ENCODE peak calls at places on chromosomes 7 and 10, in six cellular contexts. E is heart left ventricle, Y is AG04450, Q is AG09309, N is right atrium auricular region, V is brain microvascular endothelial cell. Z is an unnamed sample.
A peak's percentile ranks its signal among the peaks of the same experiment; 100 is the strongest.

GRCh38 chr10:86846088-86846487 is 89.7 kb downstream of the BMPR1A start:
- DNase-seq in E (no peak), Y (no peak), Q (no peak), N (no peak), V (no peak), Z (no peak)

GRCh38 chr7:73671317-73671651 is 3.7 kb downstream of the VPS37D start:
- DNase-seq in E (no peak), Y (no peak), Q (no peak), N (no peak), V (no peak), Z (no peak)

GRCh38 chr10:10782603-10783002 is 235.1 kb upstream of the CELF2 start:
- DNase-seq in E (no peak), Y (no peak), Q (no peak), N (no peak), V (peak; percentile 74), Z (no peak)

GRCh38 chr7:7799138-7799537 is 80.7 kb upstream of the RPA3 start:
- DNase-seq in E (no peak), Y (no peak), Q (no peak), N (no peak), V (peak; percentile 4), Z (no peak)

GRCh38 chr10:7260912-7261700 is 149.7 kb downstream of the SFMBT2 start:
- DNase-seq in E (no peak), Y (no peak), Q (peak; percentile 2), N (no peak), V (no peak), Z (no peak)

GRCh38 chr7:38929460-38930171 is 20.6 kb upstream of the VPS41 start:
- DNase-seq in E (no peak), Y (no peak), Q (no peak), N (no peak), V (no peak), Z (peak; percentile 96)

GRCh38 chr7:75739796-75740672 is 1.3 kb upstream of the HIP1 start:
- DNase-seq in E (no peak), Y (no peak), Q (no peak), N (no peak), V (peak; percentile 43), Z (no peak)

GRCh38 chr10:13152286-13152685 is 9.1 kb upstream of the MCM10 start:
- DNase-seq in E (no peak), Y (no peak), Q (no peak), N (no peak), V (no peak), Z (no peak)

GRCh38 chr7:47402941-47403340 is 179.0 kb downstream of the TNS3 start:
- DNase-seq in E (no peak), Y (no peak), Q (no peak), N (no peak), V (no peak), Z (no peak)

GRCh38 chr10:13816195-13816926 is 229.6 kb downstream of the PRPF18 start:
- DNase-seq in E (peak; percentile 81), Y (peak; percentile 90), Q (peak; percentile 38), N (no peak), V (peak; percentile 59), Z (no peak)

GRCh38 chr7:138799336-138799965 is 1.5 kb upstream of the ATP6V0A4 start:
- DNase-seq in E (no peak), Y (no peak), Q (no peak), N (no peak), V (no peak), Z (no peak)

GRCh38 chr7:105690286-105690915 is 109.1 kb upstream of the EFCAB10 start:
- DNase-seq in E (no peak), Y (no peak), Q (no peak), N (no peak), V (no peak), Z (no peak)

GRCh38 chr10:14926722-14927416 is 27.0 kb downstream of the DCLRE1C start:
- DNase-seq in E (no peak), Y (no peak), Q (no peak), N (no peak), V (no peak), Z (no peak)

GRCh38 chr10:11104772-11105675 is 87.4 kb downstream of the CELF2 start:
- DNase-seq in E (no peak), Y (no peak), Q (no peak), N (no peak), V (no peak), Z (no peak)

GRCh38 chr7:101608772-101609713 is 20.1 kb downstream of the MYL10 start:
- DNase-seq in E (no peak), Y (no peak), Q (no peak), N (no peak), V (no peak), Z (no peak)

DNA sequence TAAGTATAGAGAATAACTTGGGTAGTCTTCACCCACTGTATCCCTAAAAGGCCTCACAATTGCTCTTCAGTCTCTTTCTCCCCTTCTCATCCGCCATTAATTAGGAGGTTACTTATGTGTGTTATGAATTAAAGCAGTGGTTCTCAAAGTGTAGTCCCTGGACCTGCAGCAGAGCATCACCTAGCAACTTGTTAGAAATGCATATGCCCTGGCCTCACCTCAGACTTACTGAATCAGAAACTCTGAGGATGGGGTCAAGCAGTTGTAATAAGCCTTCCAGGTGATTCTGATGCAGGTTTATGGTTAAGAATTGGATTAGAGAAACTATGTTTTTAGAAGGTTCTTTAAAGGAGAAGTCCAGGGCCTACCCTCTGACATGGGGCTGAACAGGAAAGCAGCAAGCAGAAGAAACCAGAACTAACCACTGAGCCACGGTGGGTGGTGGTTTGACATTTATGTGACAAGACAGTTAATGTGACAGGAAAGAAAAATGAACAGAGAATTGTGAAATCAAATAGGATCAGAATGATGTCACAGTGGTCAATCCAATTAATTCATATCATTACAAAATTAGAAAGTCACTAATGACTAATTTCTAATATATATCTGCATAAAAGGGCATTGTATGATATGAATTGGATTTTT is 37.6 kb downstream of the ENTPD1 start:
- DNase-seq in E (no peak), Y (no peak), Q (no peak), N (peak; percentile 71), V (no peak), Z (no peak)
- H3K4me3 ChIP-seq in E (no peak overlapping the region), Y (no peak overlapping the region), Q (no peak overlapping the region), N (no peak overlapping the region), V (no peak overlapping the region), Z (no peak overlapping the region)

DNA sequence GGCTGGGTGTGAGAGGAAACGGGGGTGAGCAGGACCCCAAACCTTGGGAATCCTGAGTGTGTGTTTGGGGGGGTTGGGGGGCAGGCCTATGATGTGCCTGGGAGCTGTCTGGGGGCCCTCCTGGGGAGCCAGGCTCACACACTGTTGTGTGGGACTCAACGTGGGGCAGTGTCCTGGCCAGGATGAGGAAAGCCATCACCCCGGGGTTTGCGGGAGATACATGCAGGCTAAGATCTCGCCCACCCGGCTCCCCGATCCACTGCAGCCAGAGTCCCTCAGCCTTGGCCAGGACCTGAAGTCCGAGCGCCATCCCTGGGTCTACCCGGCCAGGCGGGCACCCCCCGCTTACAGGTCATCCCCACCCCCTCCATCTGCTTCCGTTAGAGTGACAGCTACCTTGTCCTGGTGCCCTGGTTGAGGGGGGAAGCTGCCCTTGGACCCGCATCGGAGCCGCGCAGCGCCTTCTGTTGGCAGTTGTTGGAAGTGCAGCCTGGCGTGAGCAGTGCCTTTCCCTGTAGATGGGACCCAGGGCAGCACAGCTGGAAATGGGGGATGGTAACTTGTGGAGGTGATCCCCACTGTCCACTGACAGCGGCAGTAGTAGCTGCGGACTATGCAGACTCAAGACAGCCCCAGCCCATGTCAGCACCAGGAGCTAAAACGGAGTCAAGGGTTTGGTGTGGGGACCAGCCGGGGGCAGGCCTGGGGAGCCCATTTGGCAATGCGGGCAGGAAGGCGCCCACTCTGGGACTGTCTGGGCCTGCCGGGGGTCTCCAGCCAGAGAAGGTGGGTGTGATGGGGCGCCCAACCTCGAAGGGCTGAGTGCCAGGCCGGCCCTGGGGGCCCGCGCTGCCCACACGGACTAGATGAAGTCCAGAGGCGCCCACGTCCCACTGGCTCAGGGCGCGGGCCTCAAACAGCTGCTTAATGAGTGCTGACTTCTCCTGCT is 885.6 kb upstream of the ZNF722 start:
- DNase-seq in E (no peak), Y (no peak), Q (no peak), N (no peak), V (no peak), Z (no peak)
- TF ChIP-seq CTCF in E (no peak), Y (no peak), Q (no peak), N (no peak), V (peak; percentile 14), Z (no peak)

GRCh38 chr10:97490592-97490991 is 7.6 kb downstream of the MMS19 start:
- DNase-seq in E (peak; percentile 59), Y (no peak), Q (no peak), N (peak; percentile 52), V (no peak), Z (no peak)
- H3K4me3 ChIP-seq in E (no peak overlapping the region), Y (no peak overlapping the region), Q (no peak overlapping the region), N (no peak overlapping the region), V (no peak overlapping the region), Z (no peak overlapping the region)

GRCh38 chr7:31938650-31939049 is 131.6 kb downstream of the PDE1C start:
- DNase-seq in E (no peak), Y (no peak), Q (no peak), N (no peak), V (peak; percentile 20), Z (no peak)
- TF ChIP-seq CTCF in E (no peak), Y (no peak), Q (no peak), N (peak; percentile 33), V (peak; percentile 62), Z (peak; percentile 43)

DNA sequence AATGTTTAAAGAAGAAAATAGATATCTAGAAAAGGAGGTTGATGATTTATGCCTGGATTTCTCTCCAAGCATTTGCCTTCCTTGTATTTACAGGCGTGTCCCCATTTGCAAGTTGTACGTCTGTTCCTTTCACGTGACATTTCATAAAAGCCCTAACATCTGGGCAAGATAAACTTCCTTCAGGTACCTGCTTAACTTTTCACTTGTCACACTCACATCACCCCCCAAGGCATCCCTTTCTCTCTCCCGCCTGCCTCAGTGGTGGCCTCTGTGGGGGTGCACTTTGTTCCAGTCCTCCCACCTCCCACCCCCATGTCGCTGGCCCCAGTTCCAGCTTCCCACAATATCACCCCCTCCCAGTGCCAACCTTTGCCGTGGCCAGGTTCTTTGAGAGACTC is 6.7 kb downstream of the TWIST1 start:
- DNase-seq in E (no peak), Y (no peak), Q (no peak), N (no peak), V (no peak), Z (no peak)
- H3K4me3 ChIP-seq in E (no peak overlapping the region), Y (no peak overlapping the region), Q (peak overlapping the region; percentile 6), N (no peak overlapping the region), V (no peak overlapping the region), Z (no peak overlapping the region)

DNA sequence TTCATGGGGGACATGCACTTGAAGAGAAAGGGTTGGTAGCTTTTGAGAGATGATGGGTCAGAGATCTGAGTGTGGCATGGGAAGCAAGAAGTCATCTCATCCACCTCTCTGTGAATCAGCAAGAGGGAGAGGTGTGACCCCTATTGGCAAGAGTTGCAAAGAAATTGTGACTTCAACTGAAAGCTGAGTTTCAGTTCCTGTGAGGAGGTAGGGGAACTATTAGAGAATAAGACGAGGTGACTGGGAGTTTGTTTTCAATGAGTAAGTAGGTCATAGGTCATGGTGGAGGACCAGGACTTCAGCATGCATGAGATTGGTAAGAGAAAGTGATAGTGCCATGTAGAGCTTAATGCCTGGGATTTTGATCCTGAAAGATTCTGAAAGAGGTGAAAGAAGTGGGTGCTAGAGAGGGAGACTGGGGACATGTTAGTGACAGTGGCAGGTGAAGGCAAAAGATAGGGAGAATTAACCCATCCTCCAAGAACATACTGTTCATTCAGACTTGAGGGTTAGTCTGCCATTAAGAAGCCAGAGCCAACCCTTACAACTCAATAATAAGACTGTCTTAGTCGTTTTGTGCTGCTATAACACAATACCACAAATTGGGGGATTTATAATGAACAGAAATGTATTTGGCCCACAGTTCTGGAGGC is 75.5 kb upstream of the CAPZA2 start:
- DNase-seq in E (no peak), Y (no peak), Q (no peak), N (no peak), V (peak; percentile 41), Z (no peak)
- TF ChIP-seq CTCF in E (peak; percentile 33), Y (peak; percentile 43), Q (peak; percentile 38), N (peak; percentile 55), V (peak; percentile 72), Z (peak; percentile 57)

GRCh38 chr10:132188331-132188730 is 1.6 kb downstream of the DPYSL4 start:
- DNase-seq in E (no peak), Y (no peak), Q (no peak), N (no peak), V (no peak), Z (no peak)
- H3K4me3 ChIP-seq in E (no peak overlapping the region), Y (peak overlapping the region; percentile 67), Q (no peak overlapping the region), N (no peak overlapping the region), V (no peak overlapping the region), Z (no peak overlapping the region)

Z was measured in epithelial cell of proximal tubule.